ENCODE peak calls at places on chromosomes 2 and 18, in five cellular contexts. One of them, this sample, is unnamed.

GRCh38 chr2:232372231-232373208 is 6.0 kb upstream of the ALPP start:
- DNase-seq in IMR-90: peak; percentile 52
- DNase-seq in left lung: peak; percentile 0
- DNase-seq in glutamatergic neuron: no peak
- DNase-seq in right lobe of liver: no peak
- DNase-seq in this sample: no peak

GRCh38 chr2:17821080-17821479 is 4.8 kb downstream of the MSGN1 start:
- DNase-seq in right lobe of liver: no peak
- DNase-seq in left lung: no peak
- DNase-seq in glutamatergic neuron: no peak
- DNase-seq in IMR-90: no peak
- DNase-seq in this sample: no peak

GRCh38 chr2:181678033-181678586 is 2.2 kb downstream of the NEUROD1 start:
- DNase-seq in right lobe of liver: peak; percentile 71
- DNase-seq in IMR-90: peak; percentile 78
- DNase-seq in glutamatergic neuron: peak; percentile 43
- DNase-seq in left lung: peak; percentile 81
- DNase-seq in this sample: peak; percentile 83

GRCh38 chr2:164933751-164934189 is 21.6 kb downstream of the SLC38A11 start:
- DNase-seq in right lobe of liver: no peak
- DNase-seq in IMR-90: no peak
- DNase-seq in left lung: no peak
- DNase-seq in glutamatergic neuron: no peak
- DNase-seq in this sample: no peak

GRCh38 chr2:160920791-160921303 is 239.4 kb upstream of the TANK start:
- DNase-seq in right lobe of liver: no peak
- DNase-seq in left lung: no peak
- DNase-seq in glutamatergic neuron: no peak
- DNase-seq in IMR-90: peak; percentile 95
- DNase-seq in this sample: no peak

GRCh38 chr2:234249873-234250272 is 199.4 kb downstream of the SPP2 start:
- DNase-seq in glutamatergic neuron: no peak
- DNase-seq in right lobe of liver: no peak
- DNase-seq in left lung: no peak
- DNase-seq in IMR-90: peak; percentile 48
- DNase-seq in this sample: no peak

GRCh38 chr18:10122116-10122515 is 208.3 kb downstream of the VAPA start:
- DNase-seq in right lobe of liver: no peak
- DNase-seq in left lung: no peak
- DNase-seq in IMR-90: peak; percentile 86
- DNase-seq in glutamatergic neuron: no peak
- DNase-seq in this sample: no peak

GRCh38 chr2:65159921-65160320 is 30.0 kb upstream of the RAB1A start:
- DNase-seq in left lung: no peak
- DNase-seq in IMR-90: no peak
- DNase-seq in glutamatergic neuron: no peak
- DNase-seq in right lobe of liver: no peak
- DNase-seq in this sample: no peak

GRCh38 chr2:36716136-36716535 is 19.6 kb downstream of the VIT start:
- DNase-seq in glutamatergic neuron: no peak
- DNase-seq in left lung: no peak
- DNase-seq in right lobe of liver: no peak
- DNase-seq in IMR-90: no peak
- DNase-seq in this sample: no peak

GRCh38 chr2:32858713-32859112 is 88.0 kb upstream of the LTBP1 start:
- DNase-seq in IMR-90: no peak
- DNase-seq in right lobe of liver: no peak
- DNase-seq in left lung: no peak
- DNase-seq in glutamatergic neuron: no peak
- DNase-seq in this sample: no peak

GRCh38 chr18:59751186-59751585 is 54.0 kb upstream of the CCBE1 start:
- DNase-seq in IMR-90: no peak
- DNase-seq in glutamatergic neuron: no peak
- DNase-seq in left lung: no peak
- DNase-seq in right lobe of liver: no peak
- DNase-seq in this sample: no peak

GRCh38 chr2:52639692-52640091 is 1127.9 kb upstream of the CHAC2 start:
- DNase-seq in left lung: no peak
- DNase-seq in glutamatergic neuron: no peak
- DNase-seq in right lobe of liver: no peak
- DNase-seq in IMR-90: peak; percentile 71
- DNase-seq in this sample: no peak

GRCh38 chr2:98539056-98539735 is 69.1 kb downstream of the COA5 start:
- DNase-seq in left lung: no peak
- DNase-seq in glutamatergic neuron: no peak
- DNase-seq in IMR-90: no peak
- DNase-seq in right lobe of liver: no peak
- DNase-seq in this sample: no peak

GRCh38 chr2:170965446-170966225 is 36.6 kb downstream of the GORASP2 start:
- DNase-seq in glutamatergic neuron: no peak
- DNase-seq in right lobe of liver: no peak
- DNase-seq in IMR-90: peak; percentile 44
- DNase-seq in left lung: no peak
- DNase-seq in this sample: no peak

GRCh38 chr2:113157897-113158753 is 15.6 kb upstream of the PSD4 start:
- DNase-seq in left lung: no peak
- DNase-seq in glutamatergic neuron: no peak
- DNase-seq in right lobe of liver: no peak
- DNase-seq in IMR-90: peak; percentile 26
- DNase-seq in this sample: peak; percentile 37

GRCh38 chr2:207087046-207087902 is 78.5 kb downstream of the KLF7 start:
- DNase-seq in glutamatergic neuron: no peak
- DNase-seq in right lobe of liver: no peak
- DNase-seq in IMR-90: no peak
- DNase-seq in left lung: no peak
- DNase-seq in this sample: no peak

GRCh38 chr2:168107322-168107721 is 140.1 kb downstream of the STK39 start:
- DNase-seq in IMR-90: no peak
- DNase-seq in right lobe of liver: no peak
- DNase-seq in glutamatergic neuron: no peak
- DNase-seq in left lung: no peak
- DNase-seq in this sample: no peak

GRCh38 chr18:60020107-60020925 is 120.5 kb downstream of the PMAIP1 start:
- DNase-seq in right lobe of liver: no peak
- DNase-seq in glutamatergic neuron: no peak
- DNase-seq in IMR-90: peak; percentile 26
- DNase-seq in left lung: no peak
- DNase-seq in this sample: no peak

GRCh38 chr2:215973954-215974699 is 39.2 kb downstream of the MREG start:
- DNase-seq in right lobe of liver: no peak
- DNase-seq in IMR-90: no peak
- DNase-seq in glutamatergic neuron: no peak
- DNase-seq in left lung: no peak
- DNase-seq in this sample: no peak

GRCh38 chr18:61892683-61893303 is at the start of gene RNF152:
- DNase-seq in IMR-90: peak; percentile 25
- DNase-seq in left lung: peak; percentile 54
- DNase-seq in right lobe of liver: peak; percentile 74
- DNase-seq in glutamatergic neuron: peak; percentile 60
- DNase-seq in this sample: peak; percentile 40

GRCh38 chr2:201006704-201007103 is 43.2 kb upstream of the ORC2 start:
- DNase-seq in left lung: no peak
- DNase-seq in glutamatergic neuron: no peak
- DNase-seq in IMR-90: no peak
- DNase-seq in right lobe of liver: no peak
- DNase-seq in this sample: no peak

GRCh38 chr2:84314901-84315330 is 144.2 kb downstream of the SUCLG1 start:
- DNase-seq in right lobe of liver: peak; percentile 84
- DNase-seq in glutamatergic neuron: peak; percentile 95
- DNase-seq in IMR-90: peak; percentile 74
- DNase-seq in left lung: peak; percentile 79
- DNase-seq in this sample: peak; percentile 88

GRCh38 chr2:128381001-128381938 is 62.6 kb upstream of the HS6ST1 start:
- DNase-seq in glutamatergic neuron: no peak
- DNase-seq in right lobe of liver: peak; percentile 51
- DNase-seq in IMR-90: no peak
- DNase-seq in left lung: peak; percentile 65
- DNase-seq in this sample: no peak

GRCh38 chr2:37916512-37917082 is 8.5 kb upstream of the RMDN2 start:
- DNase-seq in left lung: no peak
- DNase-seq in glutamatergic neuron: no peak
- DNase-seq in right lobe of liver: no peak
- DNase-seq in IMR-90: peak; percentile 96
- DNase-seq in this sample: no peak

GRCh38 chr2:15547100-15547499 is 14.0 kb downstream of the NBAS start:
- DNase-seq in glutamatergic neuron: no peak
- DNase-seq in right lobe of liver: no peak
- DNase-seq in IMR-90: peak; percentile 6
- DNase-seq in left lung: no peak
- DNase-seq in this sample: no peak

GRCh38 chr2:15543541-15543940 is 17.6 kb downstream of the NBAS start:
- DNase-seq in right lobe of liver: no peak
- DNase-seq in IMR-90: no peak
- DNase-seq in glutamatergic neuron: no peak
- DNase-seq in left lung: no peak
- DNase-seq in this sample: no peak

GRCh38 chr2:15548974-15549373 is 12.2 kb downstream of the NBAS start:
- DNase-seq in glutamatergic neuron: no peak
- DNase-seq in IMR-90: no peak
- DNase-seq in left lung: no peak
- DNase-seq in right lobe of liver: no peak
- DNase-seq in this sample: no peak

GRCh38 chr2:15544227-15544626 is 16.9 kb downstream of the NBAS start:
- DNase-seq in glutamatergic neuron: no peak
- DNase-seq in IMR-90: no peak
- DNase-seq in left lung: no peak
- DNase-seq in right lobe of liver: no peak
- DNase-seq in this sample: no peak

DNA sequence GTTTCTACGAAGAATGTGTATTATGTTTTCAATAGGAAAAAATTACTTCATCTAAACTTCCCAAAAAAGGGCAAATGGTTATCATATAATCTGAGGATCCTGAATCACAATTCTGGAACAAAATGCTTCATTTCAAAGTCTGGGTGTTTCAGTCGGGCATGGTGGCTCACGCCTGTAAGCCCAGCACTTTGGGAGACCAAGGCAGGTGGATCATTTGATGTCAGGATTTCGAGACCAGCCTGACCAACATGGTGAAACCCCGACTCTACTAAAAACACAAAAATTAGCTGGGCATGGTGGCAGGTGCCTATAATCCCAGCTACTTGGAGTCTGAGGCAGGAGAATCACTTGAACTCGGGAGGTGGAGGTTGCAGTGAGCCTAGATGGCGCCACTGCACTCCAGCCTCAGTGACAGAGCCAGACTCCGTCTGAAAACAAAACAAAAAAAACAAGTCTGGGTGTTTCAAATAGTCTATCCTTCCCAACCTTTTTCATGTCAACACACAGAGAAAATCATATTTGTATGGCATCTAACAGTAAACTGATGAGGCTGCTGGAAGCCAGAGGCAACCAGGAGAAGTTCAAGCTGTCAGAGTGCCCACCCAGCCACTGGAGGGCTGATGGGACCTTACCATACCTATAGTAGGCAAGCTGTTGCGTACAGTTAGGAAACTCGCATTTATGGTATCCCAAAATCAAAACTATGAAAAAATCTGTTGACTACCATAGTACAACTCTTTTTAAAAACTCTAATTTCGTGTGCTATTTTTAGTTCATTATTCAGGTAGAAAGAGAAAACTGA is 14.6 kb downstream of the NBAS start:
- DNase-seq in right lobe of liver: no peak
- DNase-seq in glutamatergic neuron: no peak
- DNase-seq in left lung: no peak
- DNase-seq in IMR-90: no peak
- DNase-seq in this sample: peak; percentile 10
- TF ChIP-seq CTCF in right lobe of liver: peak; percentile 13
- TF ChIP-seq CTCF in glutamatergic neuron: no peak
- TF ChIP-seq CTCF in left lung: no peak
- TF ChIP-seq CTCF in IMR-90: no peak
- TF ChIP-seq CTCF in this sample: peak; percentile 55

DNA sequence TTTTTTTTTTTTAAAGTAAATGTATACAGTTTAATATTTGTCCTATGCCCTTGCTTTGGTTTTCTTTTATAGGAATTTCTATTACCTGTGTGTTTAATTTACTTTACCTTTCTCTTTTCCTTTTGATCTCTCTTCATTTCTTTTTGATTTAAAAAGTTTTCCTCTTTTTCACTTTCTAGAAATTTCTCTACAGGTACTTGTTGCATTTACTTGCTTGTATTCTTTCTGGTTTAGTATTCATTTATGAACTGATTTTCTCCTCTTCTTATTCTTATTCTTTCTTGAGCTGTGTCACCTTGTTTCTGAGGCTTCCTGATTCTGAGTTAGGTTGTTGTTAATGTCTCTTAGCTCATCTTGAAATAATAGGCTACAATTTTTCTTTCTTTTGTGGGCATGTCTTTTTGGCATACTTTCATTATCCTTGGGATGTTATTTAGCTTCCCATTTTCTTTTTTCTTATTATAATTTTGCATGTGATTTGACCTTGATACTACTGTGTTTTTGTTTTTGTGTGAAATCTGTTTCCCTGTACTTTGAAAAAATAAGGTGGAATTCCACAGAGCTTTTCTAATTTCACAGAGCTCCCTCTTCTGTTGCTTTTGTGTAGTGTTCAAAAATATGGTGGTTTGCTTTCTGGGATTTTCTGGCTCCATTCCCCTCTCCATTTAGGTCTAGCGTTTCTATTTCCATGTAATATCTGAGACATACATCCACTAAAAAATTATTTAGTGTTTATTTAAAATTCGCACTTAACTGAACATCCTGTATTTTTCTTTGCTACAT is 25.5 kb upstream of the ALMS1 start:
- DNase-seq in right lobe of liver: no peak
- DNase-seq in left lung: no peak
- DNase-seq in glutamatergic neuron: no peak
- DNase-seq in IMR-90: no peak
- DNase-seq in this sample: no peak
- TF ChIP-seq CTCF in right lobe of liver: peak; percentile 36
- TF ChIP-seq CTCF in left lung: no peak
- TF ChIP-seq CTCF in glutamatergic neuron: peak; percentile 40
- TF ChIP-seq CTCF in IMR-90: peak; percentile 34
- TF ChIP-seq CTCF in this sample: peak; percentile 47

GRCh38 chr18:5237723-5238370 is 40.8 kb upstream of the AKAIN1 start:
- DNase-seq in right lobe of liver: peak; percentile 92
- DNase-seq in glutamatergic neuron: peak; percentile 91
- DNase-seq in left lung: peak; percentile 97
- DNase-seq in IMR-90: peak; percentile 85
- DNase-seq in this sample: peak; percentile 89
- TF ChIP-seq CTCF in right lobe of liver: peak; percentile 38
- TF ChIP-seq CTCF in glutamatergic neuron: peak; percentile 39
- TF ChIP-seq CTCF in left lung: peak; percentile 13
- TF ChIP-seq CTCF in IMR-90: peak; percentile 12
- TF ChIP-seq CTCF in this sample: no peak

GRCh38 chr2:42770288-42771131 is 6.6 kb upstream of the OXER1 start:
- DNase-seq in right lobe of liver: no peak
- DNase-seq in IMR-90: peak; percentile 37
- DNase-seq in left lung: no peak
- DNase-seq in glutamatergic neuron: peak; percentile 46
- DNase-seq in this sample: no peak
- TF ChIP-seq CTCF in right lobe of liver: no peak
- TF ChIP-seq CTCF in IMR-90: peak; percentile 37
- TF ChIP-seq CTCF in left lung: peak; percentile 19
- TF ChIP-seq CTCF in glutamatergic neuron: peak; percentile 67
- TF ChIP-seq CTCF in this sample: peak; percentile 39

DNA sequence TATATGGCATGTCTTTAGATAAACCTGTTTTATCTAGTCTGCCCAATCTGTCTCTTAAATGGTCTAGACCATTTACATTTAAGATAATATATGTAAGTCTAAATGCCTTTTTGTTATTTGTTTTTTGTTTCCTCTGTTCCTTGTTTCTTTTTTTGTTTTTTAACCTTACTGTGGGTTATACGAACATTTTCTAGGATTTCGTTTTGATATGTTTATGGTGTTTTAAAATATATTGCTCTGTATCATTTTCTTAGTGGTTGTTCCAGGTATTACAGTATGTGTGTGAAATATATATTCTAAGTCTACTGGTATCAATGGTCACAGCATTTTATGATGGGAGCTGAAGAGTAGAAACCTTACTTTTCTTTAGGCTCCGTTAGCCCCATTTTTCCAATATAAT is 13.4 kb downstream of the BCL2L11 start:
- DNase-seq in IMR-90: no peak
- DNase-seq in glutamatergic neuron: no peak
- DNase-seq in left lung: no peak
- DNase-seq in right lobe of liver: no peak
- DNase-seq in this sample: no peak
- TF ChIP-seq CTCF in IMR-90: no peak
- TF ChIP-seq CTCF in glutamatergic neuron: peak; percentile 73
- TF ChIP-seq CTCF in left lung: peak; percentile 15
- TF ChIP-seq CTCF in right lobe of liver: no peak
- TF ChIP-seq CTCF in this sample: peak; percentile 49